ENCODE peak calls at places on chromosome 21, in five cellular contexts. B is tibial nerve; Z is bronchial epithelial cell; P is CD4-positive, alpha-beta T cell; W is AG04450. F is an unnamed sample.

GRCh38 chr21:31084689-31085088 is 46.4 kb upstream of the KRTAP19-8 start:
- DNase-seq in W (no peak), P (no peak), Z (no peak), B (no peak), F (no peak)

GRCh38 chr21:30613836-30614235 is at the start of gene KRTAP6-1:
- DNase-seq in Z (no peak), B (no peak), W (no peak), P (no peak), F (no peak)

GRCh38 chr21:21010698-21011097 is 12.5 kb downstream of the NCAM2 start:
- DNase-seq in P (no peak), W (no peak), Z (no peak), B (no peak), F (no peak)

GRCh38 chr21:40512590-40512989 is 334.4 kb downstream of the DSCAM start:
- DNase-seq in W (no peak), P (no peak), Z (no peak), B (no peak), F (no peak)

GRCh38 chr21:32817206-32817605 is 45.7 kb upstream of the PAXBP1 start:
- DNase-seq in W (no peak), B (no peak), Z (no peak), P (no peak), F (no peak)

GRCh38 chr21:32520885-32521735 is 64.2 kb downstream of the TCP10L start:
- DNase-seq in Z (peak), P (no peak), B (peak), W (peak), F (peak)

GRCh38 chr21:31974454-31974985 is 101.7 kb downstream of the HUNK start:
- DNase-seq in W (no peak), P (no peak), Z (no peak), B (no peak), F (no peak)

GRCh38 chr21:37455504-37455911 is 88.9 kb downstream of the DYRK1A start:
- DNase-seq in Z (no peak), B (no peak), W (no peak), P (no peak), F (no peak)

GRCh38 chr21:27393726-27394125 is 426.8 kb upstream of the ADAMTS5 start:
- DNase-seq in Z (no peak), B (no peak), P (no peak), W (no peak), F (no peak)

GRCh38 chr21:26966360-26966977 is 419 bp downstream of the ADAMTS5 start:
- DNase-seq in W (no peak), Z (no peak), P (no peak), B (no peak), F (no peak)

GRCh38 chr21:37338671-37339526 is 27.7 kb upstream of the DYRK1A start:
- DNase-seq in B (no peak), P (no peak), Z (peak), W (peak), F (no peak)

GRCh38 chr21:26909972-26910371 is 56.9 kb downstream of the ADAMTS5 start:
- DNase-seq in W (no peak), Z (no peak), B (no peak), P (no peak), F (no peak)

GRCh38 chr21:33206771-33207290 is 22.9 kb upstream of the IFNAR2 start:
- DNase-seq in Z (no peak), P (no peak), B (no peak), W (no peak), F (peak)

GRCh38 chr21:23861908-23862504 is 1745.3 kb downstream of the MRPL39 start:
- DNase-seq in W (no peak), P (no peak), B (no peak), Z (no peak), F (no peak)

GRCh38 chr21:30979054-30979453 is 59.2 kb downstream of the KRTAP19-8 start:
- DNase-seq in W (no peak), P (no peak), Z (no peak), B (no peak), F (no peak)

GRCh38 chr21:14356771-14357170 is 26.2 kb downstream of the HSPA13 start:
- DNase-seq in B (no peak), W (no peak), Z (peak), P (no peak), F (no peak)

GRCh38 chr21:34180826-34181359 is 107.5 kb downstream of the MRPS6 start:
- DNase-seq in B (no peak), Z (no peak), W (no peak), P (no peak), F (no peak)

GRCh38 chr21:24208562-24209260 is 1398.6 kb downstream of the MRPL39 start:
- DNase-seq in W (no peak), Z (no peak), B (no peak), P (no peak), F (peak)

GRCh38 chr21:23921670-23922418 is 1685.4 kb downstream of the MRPL39 start:
- DNase-seq in B (no peak), Z (no peak), W (no peak), P (no peak), F (no peak)

GRCh38 chr21:37139902-37140301 is 66.8 kb downstream of the TTC3 start:
- DNase-seq in B (no peak), Z (no peak), W (no peak), P (no peak), F (no peak)

GRCh38 chr21:38796426-38796825 is 9.3 kb upstream of the ETS2 start:
- DNase-seq in W (no peak), B (no peak), P (no peak), Z (no peak), F (no peak)
- TF ChIP-seq CTCF in W (peak), B (no peak), P (no peak), Z (no peak), F (no peak)

DNA sequence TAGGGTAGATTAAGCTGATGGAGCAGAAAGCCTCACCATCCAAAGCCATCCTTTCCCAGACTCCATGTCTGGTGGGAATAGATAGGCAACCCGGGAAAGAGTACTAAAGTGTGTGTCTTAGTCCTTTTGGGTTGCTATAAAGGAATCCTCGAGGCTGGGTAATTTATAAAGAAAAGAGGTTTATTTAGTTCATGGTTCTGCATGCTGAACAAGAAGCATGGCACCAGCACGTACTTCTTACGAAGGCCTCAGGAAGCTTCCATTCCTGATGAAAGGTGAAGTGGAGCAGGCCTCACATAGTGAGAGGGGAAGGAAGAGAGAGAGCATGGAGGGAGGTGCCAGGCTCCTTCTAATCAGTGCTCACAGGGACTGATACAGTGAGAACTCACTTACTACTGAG is 6.2 kb upstream of the SLC37A1 start:
- DNase-seq in Z (no peak), P (no peak), W (no peak), B (no peak), F (no peak)
- TF ChIP-seq CTCF in Z (no peak), P (no peak), W (no peak), B (no peak), F (no peak)

GRCh38 chr21:25862596-25862995 is 127.8 kb downstream of the GABPA start:
- DNase-seq in Z (peak), P (no peak), B (no peak), W (no peak), F (no peak)
- TF ChIP-seq CTCF in Z (peak), P (peak), B (peak), W (peak), F (no peak)

DNA sequence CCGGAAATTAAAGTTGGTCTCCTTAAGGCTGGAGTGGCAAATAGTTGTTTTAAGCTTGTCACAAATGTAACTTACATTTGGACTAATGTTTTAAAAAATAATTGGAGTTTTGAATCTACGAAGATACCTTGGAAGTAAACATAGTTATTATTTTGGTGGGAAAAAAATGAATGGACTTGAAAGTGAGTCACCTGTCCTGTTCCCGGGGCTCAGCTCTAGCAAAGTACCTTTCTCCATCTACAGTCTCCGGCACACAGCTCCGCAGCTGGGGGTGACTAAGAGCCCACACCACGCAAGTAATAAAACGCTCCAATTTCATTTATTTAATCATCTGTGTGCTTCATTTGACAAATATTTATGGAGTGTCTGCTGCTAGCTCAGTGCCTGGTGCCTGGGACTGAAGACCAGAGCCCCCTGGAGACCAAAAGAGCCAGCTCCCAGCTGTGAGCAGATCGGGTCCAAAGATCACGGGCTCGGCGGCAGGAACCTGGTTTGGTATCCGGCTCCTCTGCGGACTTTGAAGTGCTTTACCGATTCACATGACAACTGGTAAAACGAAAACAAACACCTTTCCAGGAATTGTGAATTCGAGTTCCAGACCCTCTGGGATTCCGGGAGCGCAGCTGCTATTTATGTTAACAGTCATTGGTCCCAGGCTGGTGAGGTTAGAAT is 1.7 kb upstream of the RIPK4 start:
- DNase-seq in B (no peak), Z (peak), P (no peak), W (peak), F (peak)
- TF ChIP-seq CTCF in B (no peak), Z (peak), P (no peak), W (peak), F (no peak)

GRCh38 chr21:44517175-44517899 is 22.7 kb downstream of the KRTAP10-1 start:
- DNase-seq in Z (no peak), W (no peak), B (no peak), P (no peak), F (no peak)
- TF ChIP-seq CTCF in Z (no peak), W (no peak), B (no peak), P (no peak), F (no peak)

DNA sequence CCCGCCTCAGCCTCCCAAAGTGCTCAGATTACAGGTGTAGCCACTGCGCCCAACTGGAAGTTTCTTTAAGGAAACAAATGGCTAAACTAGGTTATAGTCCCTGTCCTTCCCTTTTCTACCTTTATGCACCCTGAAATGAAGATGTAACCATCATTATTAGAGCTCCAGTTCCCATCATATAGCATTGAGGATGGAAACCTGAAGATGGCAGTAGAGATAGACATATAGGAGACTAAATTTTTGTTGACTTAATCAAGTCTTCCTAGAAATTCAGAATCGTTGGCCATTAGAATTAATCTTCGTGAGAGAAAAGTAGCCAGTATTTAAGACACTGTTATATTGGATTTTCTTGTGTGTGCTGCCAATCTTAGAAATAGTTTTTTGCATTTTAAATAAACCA is 1016.3 kb upstream of the NCAM2 start:
- DNase-seq in W (no peak), Z (no peak), P (no peak), B (no peak), F (no peak)
- TF ChIP-seq CTCF in W (no peak), Z (no peak), P (no peak), B (no peak), F (no peak)

GRCh38 chr21:38937844-38938243 is 132.1 kb downstream of the ETS2 start:
- DNase-seq in B (no peak), Z (no peak), W (no peak), P (no peak), F (no peak)

GRCh38 chr21:38937286-38937790 is 131.6 kb downstream of the ETS2 start:
- DNase-seq in Z (no peak), P (no peak), W (no peak), B (no peak), F (no peak)

GRCh38 chr21:38942617-38943245 is 137.0 kb downstream of the ETS2 start:
- DNase-seq in P (no peak), W (no peak), Z (no peak), B (no peak), F (no peak)

GRCh38 chr21:38936237-38936636 is 130.5 kb downstream of the ETS2 start:
- DNase-seq in P (no peak), Z (no peak), W (no peak), B (no peak), F (no peak)

GRCh38 chr21:38938343-38938742 is 132.6 kb downstream of the ETS2 start:
- DNase-seq in B (no peak), P (no peak), W (no peak), Z (no peak), F (no peak)
- TF ChIP-seq CTCF in B (no peak), P (no peak), W (no peak), Z (no peak), F (no peak)

GRCh38 chr21:46098303-46099141 is 610 bp downstream of the COL6A2 start:
- DNase-seq in B (no peak), Z (no peak), W (no peak), P (peak), F (peak)

GRCh38 chr21:46096596-46096981 is 1.3 kb upstream of the COL6A2 start:
- DNase-seq in B (peak), Z (no peak), P (no peak), W (no peak), F (peak)

GRCh38 chr21:46099476-46099875 is 1.6 kb downstream of the COL6A2 start:
- DNase-seq in Z (no peak), B (peak), P (no peak), W (no peak), F (peak)

GRCh38 chr21:46096997-46097825 is 701 bp upstream of the COL6A2 start:
- DNase-seq in W (no peak), Z (no peak), P (no peak), B (no peak), F (peak)

GRCh38 chr21:46097826-46098286 is at the start of gene COL6A2:
- DNase-seq in Z (no peak), B (peak), P (peak), W (no peak), F (peak)
- TF ChIP-seq CTCF in Z (no peak), B (peak), P (no peak), W (peak), F (no peak)

DNA sequence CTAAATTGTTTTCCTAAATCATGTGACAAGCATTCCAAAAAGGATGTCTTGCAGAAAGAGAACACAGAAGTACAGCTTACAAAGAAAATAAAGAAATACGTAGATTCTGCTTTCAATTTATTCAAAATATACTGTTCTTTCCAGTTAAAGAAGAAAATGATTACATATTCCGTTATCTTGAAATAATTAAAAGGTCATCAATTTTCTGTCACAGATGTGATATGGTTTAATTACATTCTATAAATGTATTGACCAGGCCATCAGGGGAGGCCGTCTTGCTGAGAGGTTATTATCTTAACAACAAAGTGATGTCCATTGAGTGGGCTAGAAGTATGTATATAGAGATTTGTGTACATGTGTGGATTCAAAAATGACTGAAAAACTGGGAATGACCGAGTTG is 432.9 kb downstream of the SETD4 start:
- DNase-seq in B (no peak), Z (no peak), P (no peak), W (no peak), F (no peak)
- TF ChIP-seq CTCF in B (no peak), Z (no peak), P (no peak), W (no peak), F (no peak)

GRCh38 chr21:18803624-18804023 is 400.0 kb upstream of the TMPRSS15 start:
- DNase-seq in Z (no peak), P (no peak), B (no peak), W (no peak), F (no peak)

GRCh38 chr21:18801468-18801867 is 397.9 kb upstream of the TMPRSS15 start:
- DNase-seq in B (no peak), P (no peak), Z (peak), W (no peak), F (no peak)
- TF ChIP-seq CTCF in B (no peak), P (no peak), Z (no peak), W (no peak), F (no peak)

F was measured in upper lobe of left lung.